ENCODE peak calls at places on chromosomes 7 and 10, in nine cellular contexts. One of them, this sample, is unnamed.

GRCh38 chr10:79262959-79263746 is 84.1 kb upstream of the PPIF start:
- DNase-seq in GM12878: no peak
- DNase-seq in Panc1: no peak
- DNase-seq in A549: no peak
- DNase-seq in HL-60: no peak
- DNase-seq in K562: no peak
- DNase-seq in SK-N-SH: no peak
- DNase-seq in GM23338: no peak
- DNase-seq in HepG2: no peak
- DNase-seq in this sample: no peak

GRCh38 chr10:61937631-61938284 is 36.3 kb downstream of the ARID5B start:
- DNase-seq in K562: no peak
- DNase-seq in SK-N-SH: no peak
- DNase-seq in HepG2: no peak
- DNase-seq in GM23338: no peak
- DNase-seq in Panc1: no peak
- DNase-seq in A549: no peak
- DNase-seq in HL-60: no peak
- DNase-seq in GM12878: no peak
- DNase-seq in this sample: no peak

GRCh38 chr7:135834262-135834661 is 85.6 kb upstream of the FAM180A start:
- DNase-seq in SK-N-SH: no peak
- DNase-seq in K562: no peak
- DNase-seq in Panc1: no peak
- DNase-seq in GM12878: no peak
- DNase-seq in HL-60: no peak
- DNase-seq in GM23338: no peak
- DNase-seq in A549: no peak
- DNase-seq in HepG2: no peak
- DNase-seq in this sample: no peak

GRCh38 chr10:76036410-76036940 is 605.1 kb downstream of the LRMDA start:
- DNase-seq in A549: peak
- DNase-seq in GM23338: peak
- DNase-seq in SK-N-SH: peak
- DNase-seq in HL-60: peak
- DNase-seq in K562: peak
- DNase-seq in Panc1: peak
- DNase-seq in HepG2: no peak
- DNase-seq in GM12878: no peak
- DNase-seq in this sample: peak

GRCh38 chr7:41107938-41108448 is 594.9 kb downstream of the INHBA start:
- DNase-seq in SK-N-SH: no peak
- DNase-seq in Panc1: no peak
- DNase-seq in HL-60: no peak
- DNase-seq in A549: peak
- DNase-seq in GM23338: no peak
- DNase-seq in K562: no peak
- DNase-seq in HepG2: peak
- DNase-seq in GM12878: peak
- DNase-seq in this sample: no peak

GRCh38 chr7:73742753-73743641 is 4.4 kb upstream of the ABHD11 start:
- DNase-seq in HepG2: peak
- DNase-seq in K562: no peak
- DNase-seq in A549: peak
- DNase-seq in GM12878: no peak
- DNase-seq in SK-N-SH: peak
- DNase-seq in GM23338: peak
- DNase-seq in Panc1: no peak
- DNase-seq in HL-60: no peak
- DNase-seq in this sample: peak

GRCh38 chr7:143360788-143361551 is 1.5 kb downstream of the FAM131B start:
- DNase-seq in GM12878: no peak
- DNase-seq in HepG2: no peak
- DNase-seq in Panc1: no peak
- DNase-seq in SK-N-SH: peak
- DNase-seq in A549: no peak
- DNase-seq in HL-60: no peak
- DNase-seq in K562: peak
- DNase-seq in GM23338: peak
- DNase-seq in this sample: no peak

GRCh38 chr7:55325371-55325792 is 39.8 kb upstream of the LANCL2 start:
- DNase-seq in K562: no peak
- DNase-seq in Panc1: no peak
- DNase-seq in SK-N-SH: no peak
- DNase-seq in A549: no peak
- DNase-seq in GM23338: no peak
- DNase-seq in HepG2: no peak
- DNase-seq in GM12878: no peak
- DNase-seq in HL-60: no peak
- DNase-seq in this sample: no peak

GRCh38 chr10:86281396-86281795 is 85.2 kb downstream of the GRID1 start:
- DNase-seq in Panc1: no peak
- DNase-seq in K562: no peak
- DNase-seq in SK-N-SH: peak
- DNase-seq in A549: no peak
- DNase-seq in GM23338: no peak
- DNase-seq in HepG2: no peak
- DNase-seq in HL-60: no peak
- DNase-seq in GM12878: no peak
- DNase-seq in this sample: no peak

GRCh38 chr10:42932735-42933453 is 144.0 kb upstream of the RET start:
- DNase-seq in A549: no peak
- DNase-seq in HL-60: no peak
- DNase-seq in K562: peak
- DNase-seq in SK-N-SH: no peak
- DNase-seq in GM23338: peak
- DNase-seq in Panc1: no peak
- DNase-seq in HepG2: no peak
- DNase-seq in GM12878: no peak
- DNase-seq in this sample: no peak

GRCh38 chr10:7707858-7708622 is 4.9 kb downstream of the ITIH2 start:
- DNase-seq in K562: no peak
- DNase-seq in SK-N-SH: no peak
- DNase-seq in GM23338: no peak
- DNase-seq in GM12878: no peak
- DNase-seq in HepG2: no peak
- DNase-seq in Panc1: no peak
- DNase-seq in HL-60: no peak
- DNase-seq in A549: no peak
- DNase-seq in this sample: no peak

GRCh38 chr10:101070098-101070497 is 8.3 kb downstream of the KAZALD1 start:
- DNase-seq in A549: no peak
- DNase-seq in HepG2: no peak
- DNase-seq in Panc1: no peak
- DNase-seq in K562: no peak
- DNase-seq in HL-60: no peak
- DNase-seq in GM12878: no peak
- DNase-seq in GM23338: no peak
- DNase-seq in SK-N-SH: no peak
- DNase-seq in this sample: no peak

GRCh38 chr10:70906953-70907618 is 18.7 kb upstream of the PCBD1 start:
- DNase-seq in K562: no peak
- DNase-seq in GM12878: no peak
- DNase-seq in A549: no peak
- DNase-seq in GM23338: no peak
- DNase-seq in SK-N-SH: peak
- DNase-seq in HepG2: no peak
- DNase-seq in HL-60: no peak
- DNase-seq in Panc1: no peak
- DNase-seq in this sample: no peak

GRCh38 chr7:66507764-66508296 is 120.9 kb upstream of the KCTD7 start:
- DNase-seq in HL-60: no peak
- DNase-seq in GM23338: no peak
- DNase-seq in HepG2: no peak
- DNase-seq in SK-N-SH: no peak
- DNase-seq in K562: no peak
- DNase-seq in GM12878: no peak
- DNase-seq in A549: no peak
- DNase-seq in Panc1: no peak
- DNase-seq in this sample: no peak

DNA sequence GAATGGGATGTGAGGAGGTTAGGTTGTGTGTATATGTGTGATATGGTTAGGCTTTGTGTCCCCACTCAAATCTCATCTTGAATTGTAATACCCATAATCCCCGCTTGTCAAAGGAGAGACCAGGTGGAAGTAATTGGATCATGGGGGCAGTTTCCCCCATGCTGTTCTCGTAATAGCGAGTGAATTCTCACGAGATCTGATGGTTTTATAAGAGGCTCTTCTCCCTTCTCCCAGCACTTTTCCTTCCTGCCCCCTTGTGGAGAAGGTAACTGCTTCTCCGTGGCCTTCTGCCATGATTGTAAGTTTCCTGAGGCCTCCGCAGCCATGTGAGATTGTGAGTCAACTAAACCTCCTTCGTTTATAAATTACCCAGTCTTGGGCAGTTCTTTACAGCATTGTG is 47.3 kb downstream of the NPVF start:
- DNase-seq in GM12878: no peak
- DNase-seq in A549: peak
- DNase-seq in K562: no peak
- DNase-seq in SK-N-SH: no peak
- DNase-seq in Panc1: no peak
- DNase-seq in HL-60: no peak
- DNase-seq in GM23338: peak
- DNase-seq in HepG2: no peak
- DNase-seq in this sample: no peak
- TF ChIP-seq REST in GM12878: no peak
- TF ChIP-seq REST in A549: no peak
- TF ChIP-seq REST in K562: no peak
- TF ChIP-seq REST in SK-N-SH: no peak
- TF ChIP-seq REST in Panc1: no peak
- TF ChIP-seq REST in HL-60: no peak
- TF ChIP-seq REST in GM23338: no peak
- TF ChIP-seq REST in HepG2: no peak
- TF ChIP-seq REST in this sample: no peak

GRCh38 chr7:92754756-92755581 is 81.4 kb downstream of the CDK6 start:
- DNase-seq in GM12878: no peak
- DNase-seq in HL-60: peak
- DNase-seq in SK-N-SH: peak
- DNase-seq in Panc1: no peak
- DNase-seq in K562: peak
- DNase-seq in A549: no peak
- DNase-seq in HepG2: no peak
- DNase-seq in GM23338: no peak
- DNase-seq in this sample: no peak
- TF ChIP-seq REST in GM12878: no peak
- TF ChIP-seq REST in HL-60: peak
- TF ChIP-seq REST in SK-N-SH: no peak
- TF ChIP-seq REST in Panc1: no peak
- TF ChIP-seq REST in K562: no peak
- TF ChIP-seq REST in A549: no peak
- TF ChIP-seq REST in HepG2: no peak
- TF ChIP-seq REST in GM23338: no peak
- TF ChIP-seq REST in this sample: no peak

GRCh38 chr10:88066319-88066718 is 202.9 kb downstream of the PTEN start:
- DNase-seq in GM12878: no peak
- DNase-seq in Panc1: no peak
- DNase-seq in HepG2: no peak
- DNase-seq in K562: no peak
- DNase-seq in SK-N-SH: no peak
- DNase-seq in A549: no peak
- DNase-seq in HL-60: no peak
- DNase-seq in GM23338: no peak
- DNase-seq in this sample: no peak

GRCh38 chr10:88066876-88067275 is 203.5 kb downstream of the PTEN start:
- DNase-seq in HepG2: no peak
- DNase-seq in GM12878: no peak
- DNase-seq in SK-N-SH: no peak
- DNase-seq in A549: no peak
- DNase-seq in GM23338: no peak
- DNase-seq in K562: no peak
- DNase-seq in HL-60: peak
- DNase-seq in Panc1: no peak
- DNase-seq in this sample: no peak

GRCh38 chr10:88063861-88064521 is 200.6 kb downstream of the PTEN start:
- DNase-seq in HepG2: no peak
- DNase-seq in GM23338: no peak
- DNase-seq in GM12878: no peak
- DNase-seq in Panc1: no peak
- DNase-seq in A549: no peak
- DNase-seq in HL-60: no peak
- DNase-seq in K562: no peak
- DNase-seq in SK-N-SH: no peak
- DNase-seq in this sample: no peak

GRCh38 chr10:88064608-88065383 is 201.4 kb downstream of the PTEN start:
- DNase-seq in GM12878: peak
- DNase-seq in A549: no peak
- DNase-seq in GM23338: no peak
- DNase-seq in Panc1: no peak
- DNase-seq in SK-N-SH: peak
- DNase-seq in HL-60: peak
- DNase-seq in HepG2: no peak
- DNase-seq in K562: no peak
- DNase-seq in this sample: no peak

GRCh38 chr10:88065384-88066049 is 202.1 kb downstream of the PTEN start:
- DNase-seq in GM23338: no peak
- DNase-seq in HepG2: no peak
- DNase-seq in A549: no peak
- DNase-seq in Panc1: no peak
- DNase-seq in K562: no peak
- DNase-seq in GM12878: no peak
- DNase-seq in SK-N-SH: no peak
- DNase-seq in HL-60: no peak
- DNase-seq in this sample: no peak
- TF ChIP-seq REST in GM23338: no peak
- TF ChIP-seq REST in HepG2: no peak
- TF ChIP-seq REST in A549: no peak
- TF ChIP-seq REST in Panc1: no peak
- TF ChIP-seq REST in K562: no peak
- TF ChIP-seq REST in GM12878: no peak
- TF ChIP-seq REST in SK-N-SH: no peak
- TF ChIP-seq REST in HL-60: no peak
- TF ChIP-seq REST in this sample: no peak

GRCh38 chr7:132757778-132758177 is 181.5 kb upstream of the PLXNA4 start:
- DNase-seq in SK-N-SH: no peak
- DNase-seq in HL-60: no peak
- DNase-seq in K562: no peak
- DNase-seq in GM23338: no peak
- DNase-seq in HepG2: no peak
- DNase-seq in A549: no peak
- DNase-seq in Panc1: no peak
- DNase-seq in GM12878: no peak
- DNase-seq in this sample: no peak

GRCh38 chr7:132758983-132759382 is 182.7 kb upstream of the PLXNA4 start:
- DNase-seq in K562: no peak
- DNase-seq in HL-60: no peak
- DNase-seq in GM23338: no peak
- DNase-seq in SK-N-SH: no peak
- DNase-seq in A549: no peak
- DNase-seq in HepG2: no peak
- DNase-seq in GM12878: no peak
- DNase-seq in Panc1: no peak
- DNase-seq in this sample: no peak

GRCh38 chr7:132752431-132752830 is 176.2 kb upstream of the PLXNA4 start:
- DNase-seq in Panc1: no peak
- DNase-seq in A549: no peak
- DNase-seq in GM23338: no peak
- DNase-seq in SK-N-SH: no peak
- DNase-seq in HepG2: no peak
- DNase-seq in HL-60: no peak
- DNase-seq in K562: no peak
- DNase-seq in GM12878: no peak
- DNase-seq in this sample: no peak

GRCh38 chr7:132756482-132756990 is 180.3 kb upstream of the PLXNA4 start:
- DNase-seq in Panc1: no peak
- DNase-seq in SK-N-SH: no peak
- DNase-seq in GM12878: no peak
- DNase-seq in A549: no peak
- DNase-seq in K562: no peak
- DNase-seq in HepG2: no peak
- DNase-seq in HL-60: no peak
- DNase-seq in GM23338: no peak
- DNase-seq in this sample: no peak

GRCh38 chr7:132755538-132756481 is 179.5 kb upstream of the PLXNA4 start:
- DNase-seq in Panc1: no peak
- DNase-seq in K562: no peak
- DNase-seq in GM23338: no peak
- DNase-seq in SK-N-SH: peak
- DNase-seq in GM12878: no peak
- DNase-seq in HL-60: no peak
- DNase-seq in A549: no peak
- DNase-seq in HepG2: no peak
- DNase-seq in this sample: no peak
- TF ChIP-seq REST in Panc1: no peak
- TF ChIP-seq REST in K562: no peak
- TF ChIP-seq REST in GM23338: no peak
- TF ChIP-seq REST in SK-N-SH: no peak
- TF ChIP-seq REST in GM12878: no peak
- TF ChIP-seq REST in HL-60: no peak
- TF ChIP-seq REST in A549: no peak
- TF ChIP-seq REST in HepG2: no peak
- TF ChIP-seq REST in this sample: no peak